ENCODE peak calls at places on chromosomes 5 and 9, in eight cellular contexts. One of them, this sample, is unnamed. For H3K36me3, the result is how much of the 10 kb centered on the place peaks cover.

GRCh38 chr5:126450388-126450787 is 27.2 kb downstream of the GRAMD2B start:
- DNase-seq in heart right ventricle: no peak
- DNase-seq in fibroblast of lung: peak
- DNase-seq in brain microvascular endothelial cell: no peak
- DNase-seq in GM23248: no peak
- DNase-seq in A673: no peak
- DNase-seq in right atrium auricular region: no peak
- DNase-seq in vagina: no peak
- DNase-seq in this sample: no peak

GRCh38 chr9:128503870-128504269 is 649 bp upstream of the GLE1 start:
- DNase-seq in brain microvascular endothelial cell: peak
- DNase-seq in fibroblast of lung: peak
- DNase-seq in heart right ventricle: peak
- DNase-seq in right atrium auricular region: no peak
- DNase-seq in A673: no peak
- DNase-seq in GM23248: peak
- DNase-seq in vagina: no peak
- DNase-seq in this sample: peak

GRCh38 chr9:97773091-97773490 is 76.0 kb upstream of the XPA start:
- DNase-seq in right atrium auricular region: no peak
- DNase-seq in vagina: no peak
- DNase-seq in A673: no peak
- DNase-seq in fibroblast of lung: no peak
- DNase-seq in GM23248: peak
- DNase-seq in brain microvascular endothelial cell: no peak
- DNase-seq in heart right ventricle: no peak
- DNase-seq in this sample: peak

GRCh38 chr5:96439477-96440184 is 6.6 kb upstream of the PCSK1 start:
- DNase-seq in A673: no peak
- DNase-seq in vagina: no peak
- DNase-seq in fibroblast of lung: no peak
- DNase-seq in GM23248: peak
- DNase-seq in right atrium auricular region: no peak
- DNase-seq in brain microvascular endothelial cell: no peak
- DNase-seq in heart right ventricle: no peak
- DNase-seq in this sample: no peak

GRCh38 chr5:41843456-41844112 is 26.6 kb downstream of the OXCT1 start:
- DNase-seq in GM23248: peak
- DNase-seq in heart right ventricle: no peak
- DNase-seq in brain microvascular endothelial cell: peak
- DNase-seq in A673: peak
- DNase-seq in fibroblast of lung: peak
- DNase-seq in vagina: no peak
- DNase-seq in right atrium auricular region: no peak
- DNase-seq in this sample: peak

GRCh38 chr5:35919191-35919590 is 19.2 kb downstream of the CAPSL start:
- DNase-seq in brain microvascular endothelial cell: peak
- DNase-seq in fibroblast of lung: peak
- DNase-seq in vagina: no peak
- DNase-seq in right atrium auricular region: no peak
- DNase-seq in heart right ventricle: no peak
- DNase-seq in A673: no peak
- DNase-seq in GM23248: peak
- DNase-seq in this sample: peak

GRCh38 chr9:131045300-131046092 is 36.5 kb downstream of the LAMC3 start:
- DNase-seq in brain microvascular endothelial cell: no peak
- DNase-seq in A673: no peak
- DNase-seq in fibroblast of lung: no peak
- DNase-seq in vagina: no peak
- DNase-seq in right atrium auricular region: no peak
- DNase-seq in heart right ventricle: no peak
- DNase-seq in GM23248: peak
- DNase-seq in this sample: no peak

GRCh38 chr5:93454896-93455295 is 126.1 kb downstream of the NR2F1-AS1 start:
- DNase-seq in GM23248: no peak
- DNase-seq in right atrium auricular region: no peak
- DNase-seq in heart right ventricle: no peak
- DNase-seq in A673: no peak
- DNase-seq in vagina: no peak
- DNase-seq in fibroblast of lung: peak
- DNase-seq in brain microvascular endothelial cell: no peak
- DNase-seq in this sample: no peak

GRCh38 chr9:134242706-134243105 is 78.3 kb upstream of the RNU6ATAC start:
- DNase-seq in A673: no peak
- DNase-seq in right atrium auricular region: no peak
- DNase-seq in fibroblast of lung: no peak
- DNase-seq in vagina: no peak
- DNase-seq in brain microvascular endothelial cell: no peak
- DNase-seq in heart right ventricle: peak
- DNase-seq in GM23248: no peak
- DNase-seq in this sample: no peak

DNA sequence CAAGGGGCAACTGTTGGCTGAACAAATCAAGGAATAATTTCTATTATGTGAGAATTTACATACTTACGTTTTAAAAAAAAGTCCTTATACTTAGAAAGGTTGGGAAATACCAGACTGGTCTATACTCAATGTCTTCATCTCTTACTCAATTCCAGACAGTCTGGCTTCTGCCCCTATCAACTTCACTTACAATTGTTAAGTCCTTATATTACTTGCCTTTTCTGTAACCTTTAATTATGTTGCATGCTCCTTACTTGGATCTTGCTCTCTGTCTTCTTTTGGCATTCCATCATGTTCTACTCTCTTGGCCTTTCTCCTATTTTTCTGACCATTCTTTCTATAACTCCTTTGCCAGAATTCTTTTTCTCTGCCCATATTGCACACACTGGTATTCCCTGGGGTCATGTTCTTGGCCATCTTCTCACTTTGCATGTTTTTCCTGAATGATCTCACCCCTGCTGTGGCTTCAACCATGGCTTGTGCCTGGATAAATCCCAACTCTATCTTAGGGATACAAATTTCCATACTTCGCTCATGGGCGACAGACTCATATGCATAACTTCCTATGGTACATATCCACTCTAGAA is 209.8 kb upstream of the ZNF462 start:
- DNase-seq in fibroblast of lung: no peak
- DNase-seq in heart right ventricle: no peak
- DNase-seq in vagina: no peak
- DNase-seq in right atrium auricular region: no peak
- DNase-seq in brain microvascular endothelial cell: no peak
- DNase-seq in GM23248: no peak
- DNase-seq in A673: no peak
- DNase-seq in this sample: no peak
- H3K36me3 ChIP-seq in fibroblast of lung: under half
- H3K36me3 ChIP-seq in heart right ventricle: under half
- H3K36me3 ChIP-seq in vagina: under half
- H3K36me3 ChIP-seq in right atrium auricular region: under half
- H3K36me3 ChIP-seq in brain microvascular endothelial cell: under half
- H3K36me3 ChIP-seq in GM23248: under half
- H3K36me3 ChIP-seq in A673: under half
- H3K36me3 ChIP-seq in this sample: under half

DNA sequence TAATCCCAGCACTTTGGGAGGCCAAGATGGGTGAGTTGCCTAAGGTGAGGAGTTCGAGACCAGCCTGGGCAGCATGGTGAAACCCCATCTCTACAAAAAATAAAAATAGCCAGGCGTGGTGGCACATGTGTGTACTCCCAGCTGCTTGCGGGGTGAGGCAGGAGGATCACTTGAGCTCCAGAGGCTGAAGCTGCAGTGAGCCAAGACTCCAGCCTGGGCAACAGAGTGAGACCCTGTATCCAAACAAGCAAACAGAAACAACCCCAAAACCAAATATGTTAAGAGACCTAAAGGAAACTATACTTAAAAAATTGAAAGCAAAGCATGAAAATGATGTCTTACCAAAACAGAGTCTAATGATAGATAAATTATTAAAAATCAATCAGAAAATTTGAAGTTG is 12.4 kb downstream of the HNRNPAB start:
- DNase-seq in brain microvascular endothelial cell: no peak
- DNase-seq in GM23248: no peak
- DNase-seq in A673: no peak
- DNase-seq in vagina: no peak
- DNase-seq in right atrium auricular region: no peak
- DNase-seq in heart right ventricle: no peak
- DNase-seq in fibroblast of lung: no peak
- DNase-seq in this sample: no peak
- H3K36me3 ChIP-seq in brain microvascular endothelial cell: under half
- H3K36me3 ChIP-seq in GM23248: under half
- H3K36me3 ChIP-seq in A673: half or more
- H3K36me3 ChIP-seq in vagina: half or more
- H3K36me3 ChIP-seq in right atrium auricular region: half or more
- H3K36me3 ChIP-seq in heart right ventricle: under half
- H3K36me3 ChIP-seq in fibroblast of lung: under half
- H3K36me3 ChIP-seq in this sample: under half

DNA sequence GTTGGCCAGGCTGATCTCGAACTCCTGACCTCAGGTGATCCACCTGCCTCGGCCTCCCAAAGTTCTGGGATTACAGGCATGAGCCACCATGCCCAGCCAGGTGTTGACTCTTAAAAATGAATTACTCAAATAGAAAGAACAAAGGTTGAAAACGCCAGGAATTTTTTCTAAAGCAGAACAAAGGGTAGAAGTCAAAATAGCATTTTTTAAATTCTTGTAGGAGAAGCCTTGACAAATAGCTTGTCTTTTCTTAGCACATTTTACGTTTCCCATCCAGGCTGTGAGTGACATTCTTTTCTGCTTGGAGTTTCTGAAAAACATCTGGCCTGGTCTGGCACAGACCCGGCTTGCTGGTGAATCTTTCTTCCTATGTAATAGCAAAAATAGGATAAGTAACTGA is 169.4 kb upstream of the ZNF462 start:
- DNase-seq in vagina: no peak
- DNase-seq in brain microvascular endothelial cell: no peak
- DNase-seq in right atrium auricular region: no peak
- DNase-seq in A673: no peak
- DNase-seq in GM23248: no peak
- DNase-seq in fibroblast of lung: no peak
- DNase-seq in heart right ventricle: no peak
- DNase-seq in this sample: no peak
- H3K36me3 ChIP-seq in vagina: under half
- H3K36me3 ChIP-seq in brain microvascular endothelial cell: under half
- H3K36me3 ChIP-seq in right atrium auricular region: under half
- H3K36me3 ChIP-seq in A673: under half
- H3K36me3 ChIP-seq in GM23248: under half
- H3K36me3 ChIP-seq in fibroblast of lung: under half
- H3K36me3 ChIP-seq in heart right ventricle: under half
- H3K36me3 ChIP-seq in this sample: under half

GRCh38 chr5:43298459-43298858 is 14.8 kb downstream of the HMGCS1 start:
- DNase-seq in A673: no peak
- DNase-seq in brain microvascular endothelial cell: no peak
- DNase-seq in heart right ventricle: no peak
- DNase-seq in vagina: no peak
- DNase-seq in fibroblast of lung: no peak
- DNase-seq in GM23248: no peak
- DNase-seq in right atrium auricular region: no peak
- DNase-seq in this sample: no peak
- H3K36me3 ChIP-seq in A673: half or more
- H3K36me3 ChIP-seq in brain microvascular endothelial cell: under half
- H3K36me3 ChIP-seq in heart right ventricle: under half
- H3K36me3 ChIP-seq in vagina: under half
- H3K36me3 ChIP-seq in fibroblast of lung: under half
- H3K36me3 ChIP-seq in GM23248: under half
- H3K36me3 ChIP-seq in right atrium auricular region: half or more
- H3K36me3 ChIP-seq in this sample: half or more

GRCh38 chr5:8226148-8226547 is 357.2 kb downstream of the MTRR start:
- DNase-seq in A673: no peak
- DNase-seq in vagina: no peak
- DNase-seq in fibroblast of lung: no peak
- DNase-seq in GM23248: no peak
- DNase-seq in heart right ventricle: no peak
- DNase-seq in brain microvascular endothelial cell: no peak
- DNase-seq in right atrium auricular region: no peak
- DNase-seq in this sample: no peak

GRCh38 chr5:8229551-8229950 is 360.6 kb downstream of the MTRR start:
- DNase-seq in GM23248: no peak
- DNase-seq in right atrium auricular region: no peak
- DNase-seq in brain microvascular endothelial cell: no peak
- DNase-seq in vagina: no peak
- DNase-seq in fibroblast of lung: no peak
- DNase-seq in A673: no peak
- DNase-seq in heart right ventricle: no peak
- DNase-seq in this sample: no peak

GRCh38 chr5:8227114-8227513 is 358.2 kb downstream of the MTRR start:
- DNase-seq in fibroblast of lung: no peak
- DNase-seq in GM23248: no peak
- DNase-seq in A673: no peak
- DNase-seq in brain microvascular endothelial cell: no peak
- DNase-seq in heart right ventricle: no peak
- DNase-seq in vagina: no peak
- DNase-seq in right atrium auricular region: no peak
- DNase-seq in this sample: no peak
- H3K36me3 ChIP-seq in fibroblast of lung: under half
- H3K36me3 ChIP-seq in GM23248: under half
- H3K36me3 ChIP-seq in A673: under half
- H3K36me3 ChIP-seq in brain microvascular endothelial cell: under half
- H3K36me3 ChIP-seq in heart right ventricle: under half
- H3K36me3 ChIP-seq in vagina: under half
- H3K36me3 ChIP-seq in right atrium auricular region: under half
- H3K36me3 ChIP-seq in this sample: under half

GRCh38 chr9:21825637-21826036 is 23.2 kb downstream of the MTAP start:
- DNase-seq in right atrium auricular region: no peak
- DNase-seq in fibroblast of lung: no peak
- DNase-seq in vagina: no peak
- DNase-seq in A673: no peak
- DNase-seq in GM23248: no peak
- DNase-seq in heart right ventricle: no peak
- DNase-seq in brain microvascular endothelial cell: no peak
- DNase-seq in this sample: no peak
- H3K36me3 ChIP-seq in right atrium auricular region: under half
- H3K36me3 ChIP-seq in fibroblast of lung: under half
- H3K36me3 ChIP-seq in vagina: under half
- H3K36me3 ChIP-seq in A673: under half
- H3K36me3 ChIP-seq in GM23248: under half
- H3K36me3 ChIP-seq in heart right ventricle: under half
- H3K36me3 ChIP-seq in brain microvascular endothelial cell: under half
- H3K36me3 ChIP-seq in this sample: under half

GRCh38 chr5:43033845-43034590 is 6.1 kb downstream of the ANXA2R start:
- DNase-seq in heart right ventricle: no peak
- DNase-seq in fibroblast of lung: peak
- DNase-seq in right atrium auricular region: no peak
- DNase-seq in GM23248: no peak
- DNase-seq in A673: no peak
- DNase-seq in brain microvascular endothelial cell: no peak
- DNase-seq in vagina: no peak
- DNase-seq in this sample: no peak
- H3K36me3 ChIP-seq in heart right ventricle: under half
- H3K36me3 ChIP-seq in fibroblast of lung: under half
- H3K36me3 ChIP-seq in right atrium auricular region: under half
- H3K36me3 ChIP-seq in GM23248: under half
- H3K36me3 ChIP-seq in A673: under half
- H3K36me3 ChIP-seq in brain microvascular endothelial cell: under half
- H3K36me3 ChIP-seq in vagina: under half
- H3K36me3 ChIP-seq in this sample: under half

This sample was measured in PC-9.